ENCODE peak calls at places on chromosomes 12 and 14, in seven cellular contexts. R is mammary epithelial cell, F is hepatocyte, Z is GM12878, B is HCT116, T is H9, L is PC-3. X is an unnamed sample.
A peak's percentile ranks its signal among the peaks of the same experiment; 100 is the strongest.

GRCh38 chr12:99455350-99456037 is 192.1 kb upstream of the GARIN6 start:
- DNase-seq in B (peak; percentile 35), T (peak; percentile 66), L (peak; percentile 88), F (no peak), R (peak; percentile 76), Z (no peak), X (no peak)

GRCh38 chr12:119247007-119247719 is 68.4 kb downstream of the HSPB8 start:
- DNase-seq in L (no peak), F (no peak), R (no peak), B (no peak), T (no peak), Z (no peak), X (no peak)

GRCh38 chr12:124115976-124116690 is 143.1 kb downstream of the ZNF664 start:
- DNase-seq in F (no peak), R (no peak), Z (no peak), T (no peak), B (no peak), L (no peak), X (no peak)

GRCh38 chr12:26338574-26339572 is 143.5 kb downstream of the SSPN start:
- DNase-seq in R (peak; percentile 83), F (no peak), B (peak; percentile 41), T (no peak), L (peak; percentile 80), Z (no peak), X (no peak)

GRCh38 chr12:121452356-121453021 is 52.6 kb downstream of the RNF34 start:
- DNase-seq in B (no peak), T (no peak), R (peak; percentile 53), F (peak; percentile 33), Z (no peak), L (no peak), X (no peak)

GRCh38 chr14:102544034-102544744 is 34.6 kb upstream of the ANKRD9 start:
- DNase-seq in T (peak; percentile 53), R (no peak), F (peak; percentile 18), B (no peak), L (peak; percentile 41), Z (no peak), X (no peak)

GRCh38 chr14:49173765-49174373 is 412.3 kb downstream of the RPS29 start:
- DNase-seq in R (peak; percentile 43), Z (peak; percentile 27), F (peak; percentile 84), B (peak; percentile 63), T (peak; percentile 72), L (peak; percentile 88), X (peak; percentile 73)

GRCh38 chr14:92340938-92341337 is 18.0 kb downstream of the SLC24A4 start:
- DNase-seq in B (no peak), F (no peak), T (no peak), R (no peak), L (no peak), Z (no peak), X (no peak)

GRCh38 chr12:29517265-29517664 is 19.8 kb upstream of the OVCH1 start:
- DNase-seq in Z (no peak), T (no peak), R (no peak), B (no peak), F (peak; percentile 12), L (peak; percentile 62), X (no peak)

GRCh38 chr12:29521951-29522350 is 24.5 kb upstream of the OVCH1 start:
- DNase-seq in B (no peak), T (no peak), Z (no peak), F (no peak), R (no peak), L (peak; percentile 59), X (no peak)

GRCh38 chr12:29518407-29518806 is 20.9 kb upstream of the OVCH1 start:
- DNase-seq in L (no peak), F (no peak), T (no peak), Z (no peak), R (no peak), B (no peak), X (no peak)

GRCh38 chr12:29516431-29516875 is 19.0 kb upstream of the OVCH1 start:
- DNase-seq in T (no peak), R (peak; percentile 53), L (peak; percentile 83), F (no peak), Z (no peak), B (no peak), X (no peak)

DNA sequence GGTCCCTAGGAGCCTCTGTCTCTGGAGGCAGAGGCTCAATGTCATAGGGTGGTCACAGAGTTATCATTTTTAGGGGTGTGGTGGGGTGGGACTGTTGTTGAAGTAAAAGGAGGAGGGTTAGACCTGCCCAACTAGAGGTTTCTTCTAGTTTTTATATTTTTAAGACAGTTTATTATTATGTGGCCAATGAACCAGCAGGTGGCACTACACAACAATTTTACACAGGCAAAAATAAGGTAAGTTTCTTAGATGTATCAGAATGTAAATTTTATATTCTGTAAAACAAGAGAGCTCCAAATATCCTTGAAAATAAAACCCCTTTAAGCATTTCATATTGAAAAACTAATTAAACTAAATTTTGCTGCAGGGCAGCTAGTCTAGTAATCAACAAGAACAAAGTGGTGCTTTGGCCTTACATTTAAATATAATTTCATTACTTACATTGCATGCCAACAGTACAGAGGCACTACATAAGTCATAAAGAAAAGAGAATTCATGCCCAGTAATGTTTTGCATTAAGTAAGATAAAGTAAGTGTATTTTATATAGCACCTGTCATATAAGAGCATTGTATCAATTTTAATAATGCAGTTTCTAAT is 22.2 kb upstream of the OVCH1 start:
- DNase-seq in Z (no peak), R (peak; percentile 24), B (peak; percentile 29), F (peak; percentile 60), L (peak; percentile 86), T (no peak), X (peak; percentile 44)
- TF ChIP-seq CTCF in Z (peak; percentile 40), R (peak; percentile 31), B (peak; percentile 49), F (peak; percentile 77), L (peak; percentile 95), T (peak; percentile 81), X (peak; percentile 89)

GRCh38 chr12:19483727-19484126 is 44.4 kb downstream of the AEBP2 start:
- DNase-seq in L (no peak), B (no peak), F (no peak), Z (no peak), T (no peak), R (peak; percentile 28), X (no peak)

GRCh38 chr12:19484738-19485137 is 45.4 kb downstream of the AEBP2 start:
- DNase-seq in Z (no peak), F (no peak), T (no peak), L (no peak), B (no peak), R (no peak), X (no peak)

GRCh38 chr12:19482036-19482435 is 42.7 kb downstream of the AEBP2 start:
- DNase-seq in T (no peak), B (no peak), L (no peak), F (no peak), R (peak; percentile 3), Z (no peak), X (no peak)

GRCh38 chr12:19480459-19480858 is 41.2 kb downstream of the AEBP2 start:
- DNase-seq in R (no peak), F (no peak), Z (no peak), T (no peak), L (no peak), B (no peak), X (no peak)

DNA sequence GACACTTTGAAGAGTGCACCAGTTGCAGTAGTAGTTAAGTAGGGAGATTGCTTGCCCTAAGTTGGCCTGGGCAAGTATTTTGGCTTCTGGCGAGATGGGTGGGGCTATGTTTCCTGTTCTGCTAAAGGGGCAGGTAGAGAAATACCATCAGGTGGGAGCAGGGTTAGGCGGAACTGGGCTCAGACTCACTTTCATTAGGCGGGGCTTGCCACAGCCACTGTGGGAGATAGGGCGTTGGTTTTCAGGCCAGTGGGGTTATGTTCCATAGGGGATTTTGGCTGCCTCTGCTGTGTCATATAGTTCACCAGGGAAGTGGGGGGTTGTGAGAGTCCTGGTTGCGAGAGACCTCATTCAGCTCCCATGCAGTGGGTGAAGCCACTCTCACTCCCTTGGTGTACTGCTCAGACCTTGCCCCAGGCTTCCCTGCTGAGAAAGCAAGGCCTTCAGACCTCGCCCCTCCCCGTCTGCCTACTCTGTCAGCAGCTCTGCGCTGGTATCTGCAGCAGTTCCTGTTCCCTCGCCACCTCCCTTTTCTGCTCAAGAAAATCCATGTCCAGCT is 43.3 kb downstream of the AEBP2 start:
- DNase-seq in F (peak; percentile 25), T (peak; percentile 79), R (no peak), B (no peak), L (no peak), Z (peak; percentile 84), X (no peak)
- H2AFZ ChIP-seq in F (no peak overlapping the region), T (no peak overlapping the region), R (no peak overlapping the region), B (no peak overlapping the region), L (no peak overlapping the region), Z (no peak overlapping the region), X (no peak overlapping the region)

DNA sequence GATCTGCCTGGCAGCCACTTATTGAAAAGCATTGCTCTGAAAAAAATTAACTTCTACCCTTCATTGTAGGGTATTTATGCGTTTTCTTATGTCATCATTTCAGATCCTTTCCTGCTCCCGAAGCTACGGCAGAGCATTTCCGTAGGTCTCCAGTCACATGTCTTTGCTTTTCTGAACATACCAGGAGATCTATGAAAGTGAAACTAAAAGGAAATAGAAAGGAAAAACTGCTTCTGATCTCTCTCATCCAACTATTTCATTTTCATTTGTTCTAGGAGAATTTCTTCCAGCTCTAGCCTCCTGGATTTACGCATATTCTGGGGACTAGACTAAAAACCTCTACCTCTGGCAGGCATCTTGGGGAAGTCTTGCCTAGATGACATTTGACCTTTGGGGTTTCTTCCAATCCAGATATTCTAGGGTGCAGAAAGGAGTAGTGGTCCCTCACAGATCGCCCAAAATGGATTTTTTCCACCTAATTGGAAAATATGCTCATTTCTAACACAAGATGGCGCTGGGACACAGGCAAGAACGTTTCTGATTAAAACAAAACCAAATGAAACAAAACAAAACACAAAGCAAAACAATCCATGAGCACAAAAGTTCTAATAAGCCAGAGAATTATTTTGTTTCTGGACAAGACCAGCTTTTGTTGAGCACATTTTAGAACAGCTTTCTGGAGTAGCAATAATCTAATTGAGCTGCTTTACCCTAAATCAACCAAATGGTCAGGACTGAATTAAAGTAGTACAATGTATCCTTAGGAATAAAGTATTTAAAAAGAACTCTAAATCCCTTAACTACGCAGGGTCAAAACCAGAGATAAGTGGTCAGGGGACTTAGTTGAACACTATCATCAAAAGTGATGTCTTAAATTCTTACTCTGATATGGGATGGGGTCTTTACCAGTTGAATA is 12.2 kb upstream of the PARP11 start:
- DNase-seq in B (peak; percentile 8), F (peak; percentile 63), T (no peak), Z (no peak), L (peak; percentile 40), R (peak; percentile 22), X (peak; percentile 47)
- TF ChIP-seq CTCF in B (peak; percentile 40), F (peak; percentile 87), T (peak; percentile 88), Z (peak; percentile 74), L (peak; percentile 79), R (peak; percentile 69), X (peak; percentile 96)

GRCh38 chr12:68871899-68872298 is 61.1 kb downstream of the CPM start:
- DNase-seq in B (peak; percentile 19), Z (no peak), T (no peak), R (no peak), L (peak; percentile 62), F (no peak), X (peak; percentile 67)

GRCh38 chr12:68870443-68870842 is 62.5 kb downstream of the MDM2 start:
- DNase-seq in F (no peak), R (no peak), T (no peak), B (no peak), L (no peak), Z (no peak), X (no peak)

GRCh38 chr12:68870011-68870410 is 62.0 kb downstream of the MDM2 start:
- DNase-seq in Z (no peak), F (no peak), B (no peak), T (no peak), R (no peak), L (no peak), X (no peak)

GRCh38 chr12:68873316-68873715 is 59.7 kb downstream of the CPM start:
- DNase-seq in Z (no peak), T (no peak), L (no peak), R (no peak), F (no peak), B (no peak), X (no peak)

GRCh38 chr12:68871396-68871795 is 61.6 kb downstream of the CPM start:
- DNase-seq in Z (no peak), B (no peak), L (no peak), F (no peak), T (no peak), R (no peak), X (no peak)
- H2AFZ ChIP-seq in Z (no peak overlapping the region), B (no peak overlapping the region), L (no peak overlapping the region), F (no peak overlapping the region), T (no peak overlapping the region), R (no peak overlapping the region), X (no peak overlapping the region)